ENCODE peak calls at places on chromosome 13, in six cellular contexts. One of them, this sample, is unnamed. For H3K4me1, the result is how much of the 10 kb centered on the place peaks cover.

GRCh38 chr13:49300716-49301589 is 53.2 kb downstream of the CDADC1 start:
- DNase-seq in tibial nerve: no peak
- DNase-seq in aorta: no peak
- DNase-seq in ascending aorta: peak
- DNase-seq in CD8-positive, alpha-beta T cell: peak
- DNase-seq in cardiac muscle cell: peak
- DNase-seq in this sample: peak

GRCh38 chr13:52945348-52945747 is 83.3 kb upstream of the OLFM4 start:
- DNase-seq in tibial nerve: no peak
- DNase-seq in aorta: no peak
- DNase-seq in ascending aorta: no peak
- DNase-seq in CD8-positive, alpha-beta T cell: no peak
- DNase-seq in cardiac muscle cell: no peak
- DNase-seq in this sample: no peak

GRCh38 chr13:52832268-52832667 is 16.2 kb downstream of the PCDH8 start:
- DNase-seq in tibial nerve: no peak
- DNase-seq in aorta: no peak
- DNase-seq in ascending aorta: no peak
- DNase-seq in CD8-positive, alpha-beta T cell: no peak
- DNase-seq in cardiac muscle cell: peak
- DNase-seq in this sample: no peak

GRCh38 chr13:31725841-31726240 is 13.5 kb upstream of the RXFP2 start:
- DNase-seq in tibial nerve: no peak
- DNase-seq in aorta: no peak
- DNase-seq in ascending aorta: no peak
- DNase-seq in CD8-positive, alpha-beta T cell: no peak
- DNase-seq in cardiac muscle cell: no peak
- DNase-seq in this sample: no peak

GRCh38 chr13:44921931-44922758 is 67.1 kb downstream of the NUFIP1 start:
- DNase-seq in tibial nerve: peak
- DNase-seq in aorta: no peak
- DNase-seq in ascending aorta: peak
- DNase-seq in CD8-positive, alpha-beta T cell: no peak
- DNase-seq in cardiac muscle cell: peak
- DNase-seq in this sample: no peak

GRCh38 chr13:102907886-102908515 is 62.2 kb downstream of the ERCC5 start:
- DNase-seq in tibial nerve: no peak
- DNase-seq in aorta: no peak
- DNase-seq in ascending aorta: no peak
- DNase-seq in CD8-positive, alpha-beta T cell: no peak
- DNase-seq in cardiac muscle cell: no peak
- DNase-seq in this sample: no peak

GRCh38 chr13:59112375-59112774 is 1051.4 kb downstream of the DIAPH3 start:
- DNase-seq in tibial nerve: no peak
- DNase-seq in aorta: no peak
- DNase-seq in ascending aorta: peak
- DNase-seq in CD8-positive, alpha-beta T cell: no peak
- DNase-seq in cardiac muscle cell: no peak
- DNase-seq in this sample: no peak

GRCh38 chr13:80030491-80030890 is 310.4 kb downstream of the SPRY2 start:
- DNase-seq in tibial nerve: no peak
- DNase-seq in aorta: no peak
- DNase-seq in ascending aorta: no peak
- DNase-seq in CD8-positive, alpha-beta T cell: no peak
- DNase-seq in cardiac muscle cell: no peak
- DNase-seq in this sample: no peak

GRCh38 chr13:63954683-63955082 is 2539.0 kb upstream of the PCDH20 start:
- DNase-seq in tibial nerve: no peak
- DNase-seq in aorta: no peak
- DNase-seq in ascending aorta: no peak
- DNase-seq in CD8-positive, alpha-beta T cell: no peak
- DNase-seq in cardiac muscle cell: no peak
- DNase-seq in this sample: no peak

GRCh38 chr13:97432917-97433726 is 847 bp upstream of the RAP2A start:
- DNase-seq in tibial nerve: peak
- DNase-seq in aorta: peak
- DNase-seq in ascending aorta: peak
- DNase-seq in CD8-positive, alpha-beta T cell: peak
- DNase-seq in cardiac muscle cell: peak
- DNase-seq in this sample: peak

GRCh38 chr13:46926856-46927625 is 30.2 kb upstream of the HTR2A start:
- DNase-seq in tibial nerve: no peak
- DNase-seq in aorta: no peak
- DNase-seq in ascending aorta: no peak
- DNase-seq in CD8-positive, alpha-beta T cell: no peak
- DNase-seq in cardiac muscle cell: no peak
- DNase-seq in this sample: no peak

GRCh38 chr13:29140277-29140676 is 320.1 kb downstream of the MTUS2 start:
- DNase-seq in tibial nerve: no peak
- DNase-seq in aorta: peak
- DNase-seq in ascending aorta: peak
- DNase-seq in CD8-positive, alpha-beta T cell: no peak
- DNase-seq in cardiac muscle cell: peak
- DNase-seq in this sample: no peak

GRCh38 chr13:62320129-62320724 is 904.6 kb upstream of the PCDH20 start:
- DNase-seq in tibial nerve: no peak
- DNase-seq in aorta: no peak
- DNase-seq in ascending aorta: no peak
- DNase-seq in CD8-positive, alpha-beta T cell: no peak
- DNase-seq in cardiac muscle cell: peak
- DNase-seq in this sample: no peak

GRCh38 chr13:78168981-78169380 is 250.3 kb upstream of the EDNRB start:
- DNase-seq in tibial nerve: no peak
- DNase-seq in aorta: no peak
- DNase-seq in ascending aorta: no peak
- DNase-seq in CD8-positive, alpha-beta T cell: no peak
- DNase-seq in cardiac muscle cell: no peak
- DNase-seq in this sample: no peak

GRCh38 chr13:27338816-27339215 is 68.2 kb downstream of the RASL11A start:
- DNase-seq in tibial nerve: no peak
- DNase-seq in aorta: no peak
- DNase-seq in ascending aorta: no peak
- DNase-seq in CD8-positive, alpha-beta T cell: no peak
- DNase-seq in cardiac muscle cell: peak
- DNase-seq in this sample: no peak

GRCh38 chr13:21925720-21926119 is 254.8 kb downstream of the FGF9 start:
- DNase-seq in tibial nerve: no peak
- DNase-seq in aorta: no peak
- DNase-seq in ascending aorta: peak
- DNase-seq in CD8-positive, alpha-beta T cell: no peak
- DNase-seq in cardiac muscle cell: no peak
- DNase-seq in this sample: no peak

GRCh38 chr13:83449666-83450395 is 432.4 kb downstream of the SLITRK1 start:
- DNase-seq in tibial nerve: no peak
- DNase-seq in aorta: no peak
- DNase-seq in ascending aorta: no peak
- DNase-seq in CD8-positive, alpha-beta T cell: no peak
- DNase-seq in cardiac muscle cell: no peak
- DNase-seq in this sample: no peak

GRCh38 chr13:102195566-102196462 is 206.0 kb downstream of the FGF14 start:
- DNase-seq in tibial nerve: no peak
- DNase-seq in aorta: no peak
- DNase-seq in ascending aorta: no peak
- DNase-seq in CD8-positive, alpha-beta T cell: no peak
- DNase-seq in cardiac muscle cell: no peak
- DNase-seq in this sample: no peak

GRCh38 chr13:72565893-72566292 is 161.5 kb downstream of the MZT1 start:
- DNase-seq in tibial nerve: no peak
- DNase-seq in aorta: no peak
- DNase-seq in ascending aorta: no peak
- DNase-seq in CD8-positive, alpha-beta T cell: no peak
- DNase-seq in cardiac muscle cell: peak
- DNase-seq in this sample: no peak

GRCh38 chr13:27038323-27038722 is 133.3 kb downstream of the USP12 start:
- DNase-seq in tibial nerve: no peak
- DNase-seq in aorta: no peak
- DNase-seq in ascending aorta: no peak
- DNase-seq in CD8-positive, alpha-beta T cell: no peak
- DNase-seq in cardiac muscle cell: no peak
- DNase-seq in this sample: no peak

GRCh38 chr13:47249296-47249695 is 352.4 kb upstream of the HTR2A start:
- DNase-seq in tibial nerve: no peak
- DNase-seq in aorta: no peak
- DNase-seq in ascending aorta: no peak
- DNase-seq in CD8-positive, alpha-beta T cell: no peak
- DNase-seq in cardiac muscle cell: no peak
- DNase-seq in this sample: no peak

GRCh38 chr13:73835138-73835721 is 299.0 kb downstream of the KLF12 start:
- DNase-seq in tibial nerve: no peak
- DNase-seq in aorta: no peak
- DNase-seq in ascending aorta: no peak
- DNase-seq in CD8-positive, alpha-beta T cell: no peak
- DNase-seq in cardiac muscle cell: peak
- DNase-seq in this sample: no peak

GRCh38 chr13:104310861-104311260 is 1244.6 kb upstream of the SLC10A2 start:
- DNase-seq in tibial nerve: no peak
- DNase-seq in aorta: no peak
- DNase-seq in ascending aorta: no peak
- DNase-seq in CD8-positive, alpha-beta T cell: no peak
- DNase-seq in cardiac muscle cell: no peak
- DNase-seq in this sample: no peak

GRCh38 chr13:36421447-36421846 is 10.8 kb upstream of the CCNA1 start:
- DNase-seq in tibial nerve: no peak
- DNase-seq in aorta: no peak
- DNase-seq in ascending aorta: no peak
- DNase-seq in CD8-positive, alpha-beta T cell: no peak
- DNase-seq in cardiac muscle cell: no peak
- DNase-seq in this sample: no peak

GRCh38 chr13:29905845-29906244 is 55.4 kb upstream of the UBL3 start:
- DNase-seq in tibial nerve: no peak
- DNase-seq in aorta: no peak
- DNase-seq in ascending aorta: no peak
- DNase-seq in CD8-positive, alpha-beta T cell: no peak
- DNase-seq in cardiac muscle cell: no peak
- DNase-seq in this sample: no peak

GRCh38 chr13:36190771-36191170 is 23.6 kb downstream of the SOHLH2 start:
- DNase-seq in tibial nerve: no peak
- DNase-seq in aorta: no peak
- DNase-seq in ascending aorta: no peak
- DNase-seq in CD8-positive, alpha-beta T cell: no peak
- DNase-seq in cardiac muscle cell: no peak
- DNase-seq in this sample: no peak

GRCh38 chr13:106522898-106523525 is 12.4 kb downstream of the EFNB2 start:
- DNase-seq in tibial nerve: no peak
- DNase-seq in aorta: no peak
- DNase-seq in ascending aorta: no peak
- DNase-seq in CD8-positive, alpha-beta T cell: no peak
- DNase-seq in cardiac muscle cell: no peak
- DNase-seq in this sample: no peak

GRCh38 chr13:75771818-75772217 is 135.7 kb downstream of the LMO7 start:
- DNase-seq in tibial nerve: no peak
- DNase-seq in aorta: no peak
- DNase-seq in ascending aorta: no peak
- DNase-seq in CD8-positive, alpha-beta T cell: no peak
- DNase-seq in cardiac muscle cell: no peak
- DNase-seq in this sample: no peak

GRCh38 chr13:73922728-73923393 is 211.3 kb downstream of the KLF12 start:
- DNase-seq in tibial nerve: no peak
- DNase-seq in aorta: no peak
- DNase-seq in ascending aorta: no peak
- DNase-seq in CD8-positive, alpha-beta T cell: no peak
- DNase-seq in cardiac muscle cell: no peak
- DNase-seq in this sample: no peak

GRCh38 chr13:28501547-28501946 is 6.6 kb upstream of the FLT1 start:
- DNase-seq in tibial nerve: no peak
- DNase-seq in aorta: no peak
- DNase-seq in ascending aorta: no peak
- DNase-seq in CD8-positive, alpha-beta T cell: no peak
- DNase-seq in cardiac muscle cell: no peak
- DNase-seq in this sample: no peak

GRCh38 chr13:90824027-90824426 is 523.5 kb upstream of the MIR17HG start:
- DNase-seq in tibial nerve: no peak
- DNase-seq in aorta: no peak
- DNase-seq in ascending aorta: no peak
- DNase-seq in CD8-positive, alpha-beta T cell: no peak
- DNase-seq in cardiac muscle cell: no peak
- DNase-seq in this sample: no peak

GRCh38 chr13:24159921-24160324 is 597 bp upstream of the SPATA13 start:
- DNase-seq in tibial nerve: no peak
- DNase-seq in aorta: no peak
- DNase-seq in ascending aorta: no peak
- DNase-seq in CD8-positive, alpha-beta T cell: no peak
- DNase-seq in cardiac muscle cell: no peak
- DNase-seq in this sample: no peak
- H3K4me3 ChIP-seq in tibial nerve: peak
- H3K4me3 ChIP-seq in aorta: peak
- H3K4me3 ChIP-seq in ascending aorta: peak
- H3K4me3 ChIP-seq in CD8-positive, alpha-beta T cell: peak
- H3K4me3 ChIP-seq in cardiac muscle cell: peak
- H3K4me3 ChIP-seq in this sample: peak

GRCh38 chr13:40626977-40627376 is 39.5 kb downstream of the FOXO1 start:
- DNase-seq in tibial nerve: no peak
- DNase-seq in aorta: no peak
- DNase-seq in ascending aorta: no peak
- DNase-seq in CD8-positive, alpha-beta T cell: no peak
- DNase-seq in cardiac muscle cell: no peak
- DNase-seq in this sample: no peak

GRCh38 chr13:40622246-40622645 is 44.2 kb downstream of the FOXO1 start:
- DNase-seq in tibial nerve: no peak
- DNase-seq in aorta: no peak
- DNase-seq in ascending aorta: no peak
- DNase-seq in CD8-positive, alpha-beta T cell: no peak
- DNase-seq in cardiac muscle cell: no peak
- DNase-seq in this sample: no peak

GRCh38 chr13:40626566-40626965 is 39.9 kb downstream of the FOXO1 start:
- DNase-seq in tibial nerve: no peak
- DNase-seq in aorta: no peak
- DNase-seq in ascending aorta: no peak
- DNase-seq in CD8-positive, alpha-beta T cell: no peak
- DNase-seq in cardiac muscle cell: no peak
- DNase-seq in this sample: no peak

GRCh38 chr13:40622761-40623160 is 43.7 kb downstream of the FOXO1 start:
- DNase-seq in tibial nerve: no peak
- DNase-seq in aorta: no peak
- DNase-seq in ascending aorta: no peak
- DNase-seq in CD8-positive, alpha-beta T cell: no peak
- DNase-seq in cardiac muscle cell: no peak
- DNase-seq in this sample: no peak

GRCh38 chr13:40624338-40624737 is 42.1 kb downstream of the FOXO1 start:
- DNase-seq in tibial nerve: no peak
- DNase-seq in aorta: no peak
- DNase-seq in ascending aorta: no peak
- DNase-seq in CD8-positive, alpha-beta T cell: peak
- DNase-seq in cardiac muscle cell: no peak
- DNase-seq in this sample: no peak
- H3K4me1 ChIP-seq in tibial nerve: half or more
- H3K4me1 ChIP-seq in aorta: under half
- H3K4me1 ChIP-seq in ascending aorta: under half
- H3K4me1 ChIP-seq in CD8-positive, alpha-beta T cell: half or more
- H3K4me1 ChIP-seq in cardiac muscle cell: under half
- H3K4me1 ChIP-seq in this sample: under half

GRCh38 chr13:51223284-51224270 is 1.4 kb downstream of the FAM124A start:
- DNase-seq in tibial nerve: no peak
- DNase-seq in aorta: no peak
- DNase-seq in ascending aorta: no peak
- DNase-seq in CD8-positive, alpha-beta T cell: no peak
- DNase-seq in cardiac muscle cell: no peak
- DNase-seq in this sample: no peak
- H3K4me3 ChIP-seq in tibial nerve: peak
- H3K4me3 ChIP-seq in aorta: peak
- H3K4me3 ChIP-seq in ascending aorta: peak
- H3K4me3 ChIP-seq in CD8-positive, alpha-beta T cell: no peak
- H3K4me3 ChIP-seq in cardiac muscle cell: peak
- H3K4me3 ChIP-seq in this sample: no peak

GRCh38 chr13:110329798-110330461 is 22.8 kb downstream of the COL4A2 start:
- DNase-seq in tibial nerve: no peak
- DNase-seq in aorta: no peak
- DNase-seq in ascending aorta: peak
- DNase-seq in CD8-positive, alpha-beta T cell: no peak
- DNase-seq in cardiac muscle cell: no peak
- DNase-seq in this sample: no peak
- H3K4me1 ChIP-seq in tibial nerve: half or more
- H3K4me1 ChIP-seq in aorta: under half
- H3K4me1 ChIP-seq in ascending aorta: half or more
- H3K4me1 ChIP-seq in CD8-positive, alpha-beta T cell: under half
- H3K4me1 ChIP-seq in cardiac muscle cell: under half
- H3K4me1 ChIP-seq in this sample: under half

This sample was measured in effector memory CD4-positive, alpha-beta T cell.